ENCODE peak calls at places on chromosomes 3 and 15, in nine cellular contexts. N is K562, L is prostate gland, H is SK-N-SH, F is HL-60, Z is endothelial cell of umbilical vein, X is transverse colon, B is sigmoid colon, G is GM23338. E is an unnamed sample.

GRCh38 chr3:141373768-141374526 is 5.6 kb downstream of the ZBTB38 start:
- DNase-seq in N (no peak), L (no peak), H (no peak), F (no peak), Z (no peak), X (no peak), B (no peak), G (peak; percentile 79), E (no peak)

GRCh38 chr3:192830279-192831110 is 87.2 kb downstream of the MB21D2 start:
- DNase-seq in N (no peak), L (no peak), H (no peak), F (no peak), Z (no peak), X (no peak), B (no peak), G (no peak), E (no peak)

GRCh38 chr3:12948891-12949711 is 107.7 kb upstream of the RPL32 start:
- DNase-seq in N (no peak), L (no peak), H (no peak), F (peak; percentile 68), Z (peak; percentile 45), X (peak; percentile 24), B (no peak), G (no peak), E (no peak)

GRCh38 chr3:183534249-183534648 is 21.3 kb downstream of the KLHL6 start:
- DNase-seq in N (no peak), L (no peak), H (no peak), F (no peak), Z (no peak), X (no peak), B (no peak), G (no peak), E (no peak)

GRCh38 chr3:55486857-55487375 is at the start of gene WNT5A:
- DNase-seq in N (no peak), L (no peak), H (peak; percentile 73), F (no peak), Z (peak; percentile 23), X (peak; percentile 32), B (peak; percentile 67), G (peak; percentile 86), E (no peak)

GRCh38 chr3:14520149-14520548 is 20.0 kb downstream of the GRIP2 start:
- DNase-seq in N (no peak), L (no peak), H (no peak), F (no peak), Z (no peak), X (no peak), B (peak; percentile 55), G (no peak), E (no peak)

GRCh38 chr3:40701016-40701588 is 176.3 kb downstream of the ZNF621 start:
- DNase-seq in N (no peak), L (no peak), H (no peak), F (no peak), Z (no peak), X (no peak), B (no peak), G (no peak), E (no peak)

GRCh38 chr3:175606650-175607318 is 747.6 kb downstream of the NAALADL2 start:
- DNase-seq in N (no peak), L (no peak), H (no peak), F (no peak), Z (peak; percentile 3), X (no peak), B (no peak), G (no peak), E (no peak)

GRCh38 chr3:125165948-125166553 is 46.5 kb downstream of the SLC12A8 start:
- DNase-seq in N (no peak), L (no peak), H (no peak), F (no peak), Z (no peak), X (no peak), B (no peak), G (peak; percentile 14), E (no peak)

GRCh38 chr3:15360786-15361493 is 28.6 kb upstream of the SH3BP5 start:
- DNase-seq in N (no peak), L (no peak), H (no peak), F (no peak), Z (peak; percentile 76), X (no peak), B (no peak), G (no peak), E (no peak)

GRCh38 chr15:71443538-71443937 is 328.3 kb downstream of the THSD4 start:
- DNase-seq in N (peak; percentile 31), L (peak; percentile 55), H (peak; percentile 42), F (peak; percentile 13), Z (peak; percentile 55), X (peak; percentile 62), B (no peak), G (peak; percentile 78), E (peak; percentile 72)

GRCh38 chr15:22933641-22934061 is 46.5 kb downstream of the CYFIP1 start:
- DNase-seq in N (no peak), L (no peak), H (no peak), F (no peak), Z (peak; percentile 58), X (no peak), B (no peak), G (no peak), E (peak; percentile 34)

GRCh38 chr15:65869954-65870871 is 922 bp downstream of the RAB11A start:
- DNase-seq in N (peak; percentile 29), L (peak; percentile 73), H (peak; percentile 59), F (peak; percentile 31), Z (peak; percentile 85), X (peak; percentile 75), B (peak; percentile 68), G (peak; percentile 62), E (peak; percentile 74)

GRCh38 chr3:72660270-72661114 is 187.8 kb downstream of the SHQ1 start:
- DNase-seq in N (no peak), L (no peak), H (no peak), F (no peak), Z (no peak), X (no peak), B (no peak), G (no peak), E (no peak)

GRCh38 chr3:53531749-53532148 is 37.3 kb downstream of the CACNA1D start:
- DNase-seq in N (no peak), L (peak; percentile 16), H (no peak), F (no peak), Z (no peak), X (no peak), B (no peak), G (peak; percentile 63), E (no peak)

GRCh38 chr3:14467723-14468620 is 65.6 kb downstream of the SLC6A6 start:
- DNase-seq in N (peak; percentile 81), L (peak; percentile 23), H (peak; percentile 92), F (peak; percentile 18), Z (peak; percentile 41), X (peak; percentile 35), B (no peak), G (peak; percentile 55), E (peak; percentile 35)

GRCh38 chr15:101250931-101251829 is 668 bp downstream of the CHSY1 start:
- DNase-seq in N (peak; percentile 54), L (no peak), H (peak; percentile 68), F (no peak), Z (no peak), X (no peak), B (peak; percentile 76), G (peak; percentile 87), E (peak; percentile 45)

GRCh38 chr3:17356581-17356980 is 385.9 kb downstream of the TBC1D5 start:
- DNase-seq in N (no peak), L (no peak), H (no peak), F (no peak), Z (no peak), X (no peak), B (no peak), G (peak; percentile 33), E (no peak)

GRCh38 chr3:45560270-45561020 is 34.1 kb upstream of the LIMD1 start:
- DNase-seq in N (no peak), L (no peak), H (no peak), F (peak; percentile 24), Z (peak; percentile 51), X (peak; percentile 54), B (peak; percentile 95), G (no peak), E (peak; percentile 28)

GRCh38 chr3:97673357-97673997 is 91.1 kb upstream of the ARL6 start:
- DNase-seq in N (no peak), L (no peak), H (no peak), F (no peak), Z (no peak), X (no peak), B (no peak), G (no peak), E (no peak)

GRCh38 chr15:101435761-101436160 is 53.7 kb downstream of the PCSK6 start:
- DNase-seq in N (no peak), L (no peak), H (no peak), F (no peak), Z (no peak), X (no peak), B (no peak), G (no peak), E (no peak)

GRCh38 chr3:72232777-72233176 is 447.8 kb upstream of the PROK2 start:
- DNase-seq in N (no peak), L (no peak), H (no peak), F (peak; percentile 12), Z (no peak), X (no peak), B (no peak), G (peak; percentile 50), E (no peak)

GRCh38 chr15:92322566-92323355 is 70.9 kb upstream of the ST8SIA2 start:
- DNase-seq in N (no peak), L (no peak), H (no peak), F (no peak), Z (no peak), X (no peak), B (no peak), G (no peak), E (no peak)

GRCh38 chr15:84983299-84983698 is 1.6 kb downstream of the PDE8A start:
- DNase-seq in N (no peak), L (no peak), H (no peak), F (no peak), Z (peak; percentile 18), X (no peak), B (no peak), G (no peak), E (no peak)
- H3K27me3 ChIP-seq in N (no peaks in the 10 kb centered on the region), L (no peaks in the 10 kb centered on the region), H (no peaks in the 10 kb centered on the region), F (no peaks in the 10 kb centered on the region), Z (no peaks in the 10 kb centered on the region), X (no peaks in the 10 kb centered on the region), B (no peaks in the 10 kb centered on the region), G (peaks cover 55% of the 10 kb centered on the region), E (no peaks in the 10 kb centered on the region)

GRCh38 chr3:10283638-10284037 is 9.1 kb downstream of the GHRL start:
- DNase-seq in N (no peak), L (peak; percentile 86), H (peak; percentile 48), F (no peak), Z (no peak), X (no peak), B (no peak), G (no peak), E (peak; percentile 90)
- TF ChIP-seq POLR2AphosphoS5 in N (peak; percentile 20), L (peak; percentile 56), H (no peak), F (no peak), Z (no peak), X (no peak), B (no peak), G (no peak), E (peak; percentile 23)

GRCh38 chr3:43997788-43998373 is 243.8 kb upstream of the TOPAZ1 start:
- DNase-seq in N (no peak), L (no peak), H (no peak), F (no peak), Z (no peak), X (no peak), B (no peak), G (peak; percentile 59), E (no peak)
- H3K4me3 ChIP-seq in N (no peak overlapping the region), L (no peak overlapping the region), H (no peak overlapping the region), F (no peak overlapping the region), Z (no peak overlapping the region), X (peak overlapping the region; percentile 54), B (no peak overlapping the region), G (peak overlapping the region; percentile 91), E (peak overlapping the region; percentile 49)

GRCh38 chr15:45120081-45120972 is 6.2 kb downstream of the DUOXA2 start:
- DNase-seq in N (no peak), L (no peak), H (no peak), F (no peak), Z (no peak), X (no peak), B (no peak), G (no peak), E (no peak)
- H3K27me3 ChIP-seq in N (peaks cover 32% of the 10 kb centered on the region), L (peaks cover 8% of the 10 kb centered on the region), H (peaks cover 13% of the 10 kb centered on the region), F (peaks cover 36% of the 10 kb centered on the region), Z (peaks cover 45% of the 10 kb centered on the region), X (peaks cover 76% of the 10 kb centered on the region), B (peaks cover 75% of the 10 kb centered on the region), G (peaks cover 92% of the 10 kb centered on the region), E (peaks cover 16% of the 10 kb centered on the region)